ENCODE peak calls at places on chromosomes 11 and 22, in nine cellular contexts. W is AG08395; F is T follicular helper cell; L is activated CD4-positive, alpha-beta T cell treated with anti-CD3 and anti-CD28 coated beads, Interleukin-2, amount 50 U/mL, for 1 hour; H is T47D; Y is uterus; Q is stimulated activated effector memory CD8-positive, alpha-beta T cell treated with anti-CD3 and anti-CD28 coated beads, Interleukin-12 subunit alpha, Interleukin-12 subunit beta, amount 100 ng/mL, for 72 hours; G is HTR-8/SVneo; D is dorsolateral prefrontal cortex. M is an unnamed sample.
A peak's percentile ranks its signal among the peaks of the same experiment; 100 is the strongest.

GRCh38 chr22:41620646-41621098 is at the start of gene DESI1:
- DNase-seq in W (peak; percentile 27), F (no peak), L (no peak), H (no peak), Y (no peak), Q (no peak), G (peak; percentile 47), D (no peak), M (no peak)

GRCh38 chr11:93236741-93237675 is 39.2 kb upstream of the SLC36A4 start:
- DNase-seq in W (peak; percentile 34), F (no peak), L (no peak), H (no peak), Y (no peak), Q (no peak), G (peak; percentile 24), D (no peak), M (no peak)

GRCh38 chr11:19723572-19724342 is 11.1 kb downstream of the NAV2 start:
- DNase-seq in W (peak; percentile 38), F (no peak), L (peak; percentile 35), H (no peak), Y (no peak), Q (peak; percentile 58), G (peak; percentile 21), D (no peak), M (peak; percentile 64)

GRCh38 chr11:20913113-20913512 is 243.7 kb downstream of the NELL1 start:
- DNase-seq in W (no peak), F (no peak), L (no peak), H (no peak), Y (no peak), Q (no peak), G (no peak), D (no peak), M (no peak)

GRCh38 chr22:19941365-19942070 is at the start of the genes COMT and TXNRD2:
- DNase-seq in W (peak; percentile 90), F (peak; percentile 48), L (peak; percentile 65), H (peak; percentile 57), Y (peak; percentile 73), Q (peak; percentile 83), G (peak; percentile 57), D (peak; percentile 57), M (peak; percentile 70)

GRCh38 chr11:2204361-2205213 is 33.0 kb upstream of the TH start:
- DNase-seq in W (no peak), F (no peak), L (no peak), H (no peak), Y (peak; percentile 5), Q (no peak), G (no peak), D (peak; percentile 1), M (no peak)

GRCh38 chr11:116577273-116577672 is 195.5 kb downstream of the BUD13 start:
- DNase-seq in W (no peak), F (no peak), L (no peak), H (no peak), Y (no peak), Q (no peak), G (no peak), D (no peak), M (no peak)

GRCh38 chr11:129596361-129596760 is 219.3 kb upstream of the TMEM45B start:
- DNase-seq in W (no peak), F (no peak), L (no peak), H (no peak), Y (no peak), Q (no peak), G (no peak), D (no peak), M (no peak)

GRCh38 chr11:78587446-78587845 is 12.8 kb upstream of the NARS2 start:
- DNase-seq in W (no peak), F (no peak), L (no peak), H (no peak), Y (no peak), Q (no peak), G (no peak), D (no peak), M (no peak)

GRCh38 chr11:2825261-2825885 is 60.2 kb downstream of the CDKN1C start:
- DNase-seq in W (peak; percentile 96), F (no peak), L (no peak), H (no peak), Y (peak; percentile 90), Q (no peak), G (peak; percentile 42), D (no peak), M (no peak)

GRCh38 chr11:1237128-1237580 is 14.3 kb downstream of the MUC5B start:
- DNase-seq in W (no peak), F (no peak), L (no peak), H (no peak), Y (no peak), Q (no peak), G (no peak), D (no peak), M (no peak)

GRCh38 chr11:40435344-40435743 is 1024.1 kb downstream of the LRRC4C start:
- DNase-seq in W (no peak), F (no peak), L (no peak), H (no peak), Y (no peak), Q (no peak), G (no peak), D (no peak), M (no peak)

GRCh38 chr22:23292453-23293350 is 112.4 kb downstream of the BCR start:
- DNase-seq in W (no peak), F (no peak), L (no peak), H (no peak), Y (no peak), Q (no peak), G (no peak), D (no peak), M (no peak)

GRCh38 chr11:32830796-32831195 is 1.1 kb downstream of the PRRG4 start:
- DNase-seq in W (no peak), F (no peak), L (no peak), H (no peak), Y (no peak), Q (no peak), G (no peak), D (no peak), M (no peak)

GRCh38 chr11:86559311-86559945 is 113.0 kb downstream of the ME3 start:
- DNase-seq in W (peak; percentile 65), F (no peak), L (no peak), H (no peak), Y (peak; percentile 38), Q (no peak), G (peak; percentile 47), D (no peak), M (no peak)

GRCh38 chr11:79336740-79337517 is 103.9 kb downstream of the TENM4 start:
- DNase-seq in W (peak; percentile 29), F (no peak), L (no peak), H (no peak), Y (no peak), Q (no peak), G (no peak), D (no peak), M (no peak)

GRCh38 chr22:43789452-43789851 is 22.7 kb downstream of the EFCAB6 start:
- DNase-seq in W (peak; percentile 96), F (no peak), L (no peak), H (no peak), Y (peak; percentile 78), Q (no peak), G (peak; percentile 51), D (peak; percentile 25), M (no peak)

GRCh38 chr11:110896358-110896757 is 184.1 kb upstream of the ARHGAP20 start:
- DNase-seq in W (peak; percentile 79), F (no peak), L (no peak), H (no peak), Y (no peak), Q (no peak), G (no peak), D (no peak), M (no peak)

GRCh38 chr22:39994046-39994565 is 648 bp upstream of the FAM83F start:
- DNase-seq in W (no peak), F (peak; percentile 51), L (peak; percentile 47), H (no peak), Y (no peak), Q (no peak), G (no peak), D (no peak), M (peak; percentile 71)

GRCh38 chr22:35344956-35345690 is 35.8 kb upstream of the HMOX1 start:
- DNase-seq in W (no peak), F (no peak), L (no peak), H (no peak), Y (no peak), Q (no peak), G (no peak), D (no peak), M (no peak)

GRCh38 chr11:127385071-127385470 is 384.5 kb upstream of the KIRREL3 start:
- DNase-seq in W (no peak), F (no peak), L (no peak), H (no peak), Y (no peak), Q (no peak), G (no peak), D (no peak), M (no peak)

GRCh38 chr22:23118647-23119491 is 22.9 kb downstream of the RSPH14 start:
- DNase-seq in W (no peak), F (no peak), L (no peak), H (no peak), Y (no peak), Q (no peak), G (no peak), D (no peak), M (no peak)

GRCh38 chr11:36948445-36949171 is 350.6 kb upstream of the RAG2 start:
- DNase-seq in W (no peak), F (no peak), L (no peak), H (no peak), Y (no peak), Q (no peak), G (no peak), D (no peak), M (no peak)

M was measured in CD4-positive, alpha-beta memory T cell.